ENCODE peak calls at places on chromosomes 6 and 20, in eight cellular contexts. One of them, this sample, is unnamed.
A peak's percentile ranks its signal among the peaks of the same experiment; 100 is the strongest.

GRCh38 chr20:44407402-44408184 is 52.1 kb downstream of the HNF4A start:
- DNase-seq in stomach: peak; percentile 78
- DNase-seq in IMR-90: peak; percentile 14
- DNase-seq in heart left ventricle: no peak
- DNase-seq in adrenal gland: peak; percentile 69
- DNase-seq in transverse colon: peak; percentile 91
- DNase-seq in sigmoid colon: no peak
- DNase-seq in ovary: no peak
- DNase-seq in this sample: peak; percentile 82

GRCh38 chr20:22998476-22998875 is 36.6 kb upstream of the SSTR4 start:
- DNase-seq in stomach: no peak
- DNase-seq in IMR-90: no peak
- DNase-seq in heart left ventricle: no peak
- DNase-seq in adrenal gland: peak; percentile 64
- DNase-seq in transverse colon: no peak
- DNase-seq in sigmoid colon: no peak
- DNase-seq in ovary: no peak
- DNase-seq in this sample: no peak

GRCh38 chr20:63116412-63117106 is 99.4 kb downstream of the YTHDF1 start:
- DNase-seq in stomach: no peak
- DNase-seq in IMR-90: peak; percentile 8
- DNase-seq in heart left ventricle: peak; percentile 24
- DNase-seq in adrenal gland: no peak
- DNase-seq in transverse colon: no peak
- DNase-seq in sigmoid colon: no peak
- DNase-seq in ovary: no peak
- DNase-seq in this sample: peak; percentile 30

GRCh38 chr20:1322511-1323245 is 6.3 kb downstream of the SDCBP2 start:
- DNase-seq in stomach: no peak
- DNase-seq in IMR-90: peak; percentile 99
- DNase-seq in heart left ventricle: peak; percentile 68
- DNase-seq in adrenal gland: peak; percentile 74
- DNase-seq in transverse colon: peak; percentile 20
- DNase-seq in sigmoid colon: peak; percentile 72
- DNase-seq in ovary: peak; percentile 62
- DNase-seq in this sample: no peak

GRCh38 chr6:25132934-25133333 is 146.2 kb upstream of the CARMIL1 start:
- DNase-seq in stomach: no peak
- DNase-seq in IMR-90: no peak
- DNase-seq in heart left ventricle: no peak
- DNase-seq in adrenal gland: no peak
- DNase-seq in transverse colon: no peak
- DNase-seq in sigmoid colon: no peak
- DNase-seq in ovary: no peak
- DNase-seq in this sample: peak; percentile 4

GRCh38 chr6:131096786-131097185 is 33.7 kb upstream of the EPB41L2 start:
- DNase-seq in stomach: no peak
- DNase-seq in IMR-90: no peak
- DNase-seq in heart left ventricle: no peak
- DNase-seq in adrenal gland: no peak
- DNase-seq in transverse colon: no peak
- DNase-seq in sigmoid colon: no peak
- DNase-seq in ovary: no peak
- DNase-seq in this sample: no peak

GRCh38 chr6:3895303-3895635 is 46.1 kb downstream of the FAM50B start:
- DNase-seq in stomach: no peak
- DNase-seq in IMR-90: no peak
- DNase-seq in heart left ventricle: no peak
- DNase-seq in adrenal gland: no peak
- DNase-seq in transverse colon: no peak
- DNase-seq in sigmoid colon: no peak
- DNase-seq in ovary: no peak
- DNase-seq in this sample: no peak

GRCh38 chr6:37438912-37439311 is 5.9 kb downstream of the CMTR1 start:
- DNase-seq in stomach: no peak
- DNase-seq in IMR-90: peak; percentile 41
- DNase-seq in heart left ventricle: no peak
- DNase-seq in adrenal gland: no peak
- DNase-seq in transverse colon: no peak
- DNase-seq in sigmoid colon: no peak
- DNase-seq in ovary: no peak
- DNase-seq in this sample: no peak

GRCh38 chr20:57326667-57327455 is 2.7 kb upstream of the SPO11 start:
- DNase-seq in stomach: no peak
- DNase-seq in IMR-90: no peak
- DNase-seq in heart left ventricle: no peak
- DNase-seq in adrenal gland: no peak
- DNase-seq in transverse colon: peak; percentile 49
- DNase-seq in sigmoid colon: no peak
- DNase-seq in ovary: no peak
- DNase-seq in this sample: no peak

GRCh38 chr20:51946581-51946980 is 144.3 kb upstream of the SALL4 start:
- DNase-seq in stomach: no peak
- DNase-seq in IMR-90: no peak
- DNase-seq in heart left ventricle: no peak
- DNase-seq in adrenal gland: no peak
- DNase-seq in transverse colon: no peak
- DNase-seq in sigmoid colon: no peak
- DNase-seq in ovary: no peak
- DNase-seq in this sample: no peak

GRCh38 chr6:162713926-162714759 is 13.4 kb downstream of the PRKN start:
- DNase-seq in stomach: no peak
- DNase-seq in IMR-90: no peak
- DNase-seq in heart left ventricle: no peak
- DNase-seq in adrenal gland: no peak
- DNase-seq in transverse colon: no peak
- DNase-seq in sigmoid colon: no peak
- DNase-seq in ovary: no peak
- DNase-seq in this sample: no peak

GRCh38 chr6:14444296-14444993 is 326.9 kb downstream of the CD83 start:
- DNase-seq in stomach: no peak
- DNase-seq in IMR-90: no peak
- DNase-seq in heart left ventricle: no peak
- DNase-seq in adrenal gland: no peak
- DNase-seq in transverse colon: no peak
- DNase-seq in sigmoid colon: no peak
- DNase-seq in ovary: no peak
- DNase-seq in this sample: no peak

GRCh38 chr6:53483423-53484353 is 61.2 kb downstream of the GCLC start:
- DNase-seq in stomach: no peak
- DNase-seq in IMR-90: no peak
- DNase-seq in heart left ventricle: peak; percentile 66
- DNase-seq in adrenal gland: peak; percentile 75
- DNase-seq in transverse colon: no peak
- DNase-seq in sigmoid colon: no peak
- DNase-seq in ovary: no peak
- DNase-seq in this sample: peak; percentile 90

GRCh38 chr20:10572853-10573252 is 100.9 kb downstream of the JAG1 start:
- DNase-seq in stomach: no peak
- DNase-seq in IMR-90: no peak
- DNase-seq in heart left ventricle: no peak
- DNase-seq in adrenal gland: no peak
- DNase-seq in transverse colon: no peak
- DNase-seq in sigmoid colon: no peak
- DNase-seq in ovary: no peak
- DNase-seq in this sample: no peak

GRCh38 chr6:138246650-138247440 is 28.6 kb upstream of the PBOV1 start:
- DNase-seq in stomach: no peak
- DNase-seq in IMR-90: no peak
- DNase-seq in heart left ventricle: no peak
- DNase-seq in adrenal gland: no peak
- DNase-seq in transverse colon: no peak
- DNase-seq in sigmoid colon: no peak
- DNase-seq in ovary: no peak
- DNase-seq in this sample: no peak

GRCh38 chr6:53359088-53359842 is 10.5 kb upstream of the ELOVL5 start:
- DNase-seq in stomach: peak; percentile 86
- DNase-seq in IMR-90: peak; percentile 91
- DNase-seq in heart left ventricle: peak; percentile 97
- DNase-seq in adrenal gland: peak; percentile 97
- DNase-seq in transverse colon: peak; percentile 94
- DNase-seq in sigmoid colon: peak; percentile 97
- DNase-seq in ovary: peak; percentile 95
- DNase-seq in this sample: peak; percentile 93

GRCh38 chr20:52991783-52992182 is 19.6 kb downstream of the TSHZ2 start:
- DNase-seq in stomach: no peak
- DNase-seq in IMR-90: no peak
- DNase-seq in heart left ventricle: no peak
- DNase-seq in adrenal gland: no peak
- DNase-seq in transverse colon: no peak
- DNase-seq in sigmoid colon: no peak
- DNase-seq in ovary: no peak
- DNase-seq in this sample: no peak

GRCh38 chr6:146990284-146990683 is 213.9 kb upstream of the STXBP5 start:
- DNase-seq in stomach: no peak
- DNase-seq in IMR-90: peak; percentile 66
- DNase-seq in heart left ventricle: no peak
- DNase-seq in adrenal gland: peak; percentile 46
- DNase-seq in transverse colon: no peak
- DNase-seq in sigmoid colon: no peak
- DNase-seq in ovary: no peak
- DNase-seq in this sample: no peak

GRCh38 chr6:474454-475185 is 83.1 kb downstream of the IRF4 start:
- DNase-seq in stomach: peak; percentile 52
- DNase-seq in IMR-90: no peak
- DNase-seq in heart left ventricle: no peak
- DNase-seq in adrenal gland: no peak
- DNase-seq in transverse colon: peak; percentile 62
- DNase-seq in sigmoid colon: no peak
- DNase-seq in ovary: no peak
- DNase-seq in this sample: no peak

GRCh38 chr6:16212276-16212675 is 26.1 kb upstream of the GMPR start:
- DNase-seq in stomach: no peak
- DNase-seq in IMR-90: no peak
- DNase-seq in heart left ventricle: no peak
- DNase-seq in adrenal gland: no peak
- DNase-seq in transverse colon: no peak
- DNase-seq in sigmoid colon: no peak
- DNase-seq in ovary: no peak
- DNase-seq in this sample: no peak
- TF ChIP-seq POLR2A in stomach: no peak
- TF ChIP-seq POLR2A in IMR-90: no peak
- TF ChIP-seq POLR2A in heart left ventricle: no peak
- TF ChIP-seq POLR2A in adrenal gland: no peak
- TF ChIP-seq POLR2A in transverse colon: no peak
- TF ChIP-seq POLR2A in sigmoid colon: no peak
- TF ChIP-seq POLR2A in ovary: no peak
- TF ChIP-seq POLR2A in this sample: no peak

DNA sequence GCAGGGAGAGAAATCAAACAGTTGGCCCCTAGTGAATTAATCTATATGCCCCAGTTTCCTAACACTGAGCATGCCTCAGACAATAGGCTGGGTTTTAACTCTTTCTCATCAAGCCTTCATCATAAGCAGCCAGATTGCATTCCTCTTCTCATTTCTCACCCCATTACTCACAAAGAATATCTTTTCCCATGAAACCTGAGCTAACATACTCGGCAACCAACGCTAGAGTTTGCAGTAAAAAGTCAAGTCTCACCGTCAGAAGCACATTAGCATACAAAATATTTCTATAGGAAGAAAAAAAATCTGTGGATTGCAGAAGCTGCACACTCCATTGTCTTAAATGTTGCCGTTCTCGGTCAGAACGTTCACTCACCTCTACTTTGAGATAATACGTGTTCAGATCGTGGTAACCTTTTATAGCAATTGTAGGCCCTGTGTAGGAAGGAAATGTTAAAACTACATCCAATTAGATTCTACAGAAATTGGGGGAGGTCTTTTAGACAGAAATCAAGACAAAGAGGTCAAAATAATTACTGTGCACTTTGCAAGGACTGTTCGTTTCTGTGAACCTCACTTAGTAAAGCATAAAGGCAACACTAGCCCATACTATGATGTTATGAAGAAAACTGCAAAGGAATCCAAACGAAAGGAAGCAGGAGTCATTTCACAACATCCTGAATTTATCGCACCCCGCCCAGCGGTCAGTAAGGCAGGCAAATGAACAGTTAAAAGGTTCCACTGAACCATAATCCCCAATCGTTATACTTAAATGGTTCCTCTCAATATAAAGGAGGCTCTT is 429.7 kb upstream of the ARID1B start:
- DNase-seq in stomach: no peak
- DNase-seq in IMR-90: peak; percentile 77
- DNase-seq in heart left ventricle: no peak
- DNase-seq in adrenal gland: no peak
- DNase-seq in transverse colon: no peak
- DNase-seq in sigmoid colon: no peak
- DNase-seq in ovary: no peak
- DNase-seq in this sample: no peak
- TF ChIP-seq POLR2A in stomach: no peak
- TF ChIP-seq POLR2A in IMR-90: no peak
- TF ChIP-seq POLR2A in heart left ventricle: no peak
- TF ChIP-seq POLR2A in adrenal gland: no peak
- TF ChIP-seq POLR2A in transverse colon: no peak
- TF ChIP-seq POLR2A in sigmoid colon: no peak
- TF ChIP-seq POLR2A in ovary: no peak
- TF ChIP-seq POLR2A in this sample: no peak

DNA sequence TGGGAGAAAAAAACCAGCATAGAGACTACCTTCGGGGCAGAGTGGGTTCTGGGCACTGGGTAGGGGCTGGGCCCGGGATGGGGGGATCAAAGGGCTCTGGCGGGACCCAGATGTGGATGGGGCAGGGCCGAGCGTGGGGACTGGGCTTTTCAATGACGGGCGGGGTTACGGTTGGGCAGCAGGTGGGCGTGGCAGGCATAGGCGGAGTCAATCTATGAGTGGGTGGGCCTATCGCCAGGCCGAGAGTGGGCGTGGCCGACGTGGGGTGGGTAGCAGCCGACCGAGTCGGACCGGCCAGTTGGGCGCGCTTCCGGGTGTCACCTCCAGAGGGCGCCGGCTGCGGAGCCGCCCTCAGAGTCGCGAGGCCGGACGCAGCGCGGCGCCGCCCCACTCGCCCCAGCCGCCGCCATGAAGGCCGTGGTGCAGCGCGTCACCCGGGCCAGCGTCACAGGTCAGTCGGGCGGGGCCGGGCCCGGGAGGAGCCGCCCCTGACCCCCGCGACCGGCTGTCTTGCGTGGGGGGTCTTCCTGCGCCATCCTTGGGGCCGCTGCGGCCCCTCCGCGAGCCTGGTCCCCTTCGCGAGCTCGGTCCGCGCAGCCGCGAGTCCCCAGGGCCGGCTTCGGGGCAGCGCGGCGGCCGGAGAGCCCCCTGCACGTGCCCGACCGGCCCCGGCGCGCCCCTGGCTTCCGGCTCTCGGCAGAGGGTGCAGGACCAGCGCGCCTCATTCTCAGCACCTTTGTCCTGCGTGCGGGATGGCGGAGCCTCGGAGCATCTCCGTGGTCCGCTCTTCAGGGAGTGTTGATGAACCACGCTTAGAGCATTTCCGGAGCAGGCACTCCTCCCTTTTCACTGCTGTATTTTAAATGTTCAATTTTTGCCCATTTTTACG is at the start of gene DTD1:
- DNase-seq in stomach: peak; percentile 96
- DNase-seq in IMR-90: peak; percentile 81
- DNase-seq in heart left ventricle: peak; percentile 96
- DNase-seq in adrenal gland: peak; percentile 94
- DNase-seq in transverse colon: peak; percentile 95
- DNase-seq in sigmoid colon: peak; percentile 96
- DNase-seq in ovary: peak; percentile 91
- DNase-seq in this sample: peak; percentile 89
- TF ChIP-seq POLR2A in stomach: no peak
- TF ChIP-seq POLR2A in IMR-90: peak; percentile 50
- TF ChIP-seq POLR2A in heart left ventricle: peak; percentile 62
- TF ChIP-seq POLR2A in adrenal gland: peak; percentile 22
- TF ChIP-seq POLR2A in transverse colon: no peak
- TF ChIP-seq POLR2A in sigmoid colon: no peak
- TF ChIP-seq POLR2A in ovary: no peak
- TF ChIP-seq POLR2A in this sample: peak; percentile 47

GRCh38 chr6:30721198-30722024 is 1.3 kb downstream of the TUBB start:
- DNase-seq in stomach: peak; percentile 94
- DNase-seq in IMR-90: peak; percentile 87
- DNase-seq in heart left ventricle: peak; percentile 92
- DNase-seq in adrenal gland: peak; percentile 91
- DNase-seq in transverse colon: peak; percentile 94
- DNase-seq in sigmoid colon: peak; percentile 96
- DNase-seq in ovary: peak; percentile 91
- DNase-seq in this sample: peak; percentile 95
- TF ChIP-seq POLR2A in stomach: no peak
- TF ChIP-seq POLR2A in IMR-90: peak; percentile 76
- TF ChIP-seq POLR2A in heart left ventricle: peak; percentile 45
- TF ChIP-seq POLR2A in adrenal gland: no peak
- TF ChIP-seq POLR2A in transverse colon: no peak
- TF ChIP-seq POLR2A in sigmoid colon: no peak
- TF ChIP-seq POLR2A in ovary: no peak
- TF ChIP-seq POLR2A in this sample: no peak

This sample was measured in erythroblast.